ENCODE peak calls at places on chromosome 10, in eight cellular contexts. One of them, this sample, is unnamed.

GRCh38 chr10:43689955-43690771 is 41.5 kb upstream of the ZNF32 start:
- DNase-seq in cardiac fibroblast: peak; percentile 87
- DNase-seq in right atrium auricular region: peak; percentile 82
- DNase-seq in fibroblast of pulmonary artery: peak; percentile 85
- DNase-seq in mammary epithelial cell: peak; percentile 59
- DNase-seq in astrocyte of the spinal cord: peak; percentile 79
- DNase-seq in foreskin fibroblast: peak; percentile 74
- DNase-seq in stomach: peak; percentile 84
- DNase-seq in this sample: peak; percentile 69

GRCh38 chr10:45625879-45626278 is 46.7 kb downstream of the ZFAND4 start:
- DNase-seq in cardiac fibroblast: no peak
- DNase-seq in right atrium auricular region: no peak
- DNase-seq in fibroblast of pulmonary artery: no peak
- DNase-seq in mammary epithelial cell: no peak
- DNase-seq in astrocyte of the spinal cord: no peak
- DNase-seq in foreskin fibroblast: no peak
- DNase-seq in stomach: no peak
- DNase-seq in this sample: no peak

GRCh38 chr10:77869626-77870420 is 56.7 kb downstream of the DLG5 start:
- DNase-seq in cardiac fibroblast: peak; percentile 14
- DNase-seq in right atrium auricular region: no peak
- DNase-seq in fibroblast of pulmonary artery: no peak
- DNase-seq in mammary epithelial cell: peak; percentile 53
- DNase-seq in astrocyte of the spinal cord: peak; percentile 60
- DNase-seq in foreskin fibroblast: peak; percentile 30
- DNase-seq in stomach: no peak
- DNase-seq in this sample: no peak

GRCh38 chr10:70672165-70672992 is at the start of gene ADAMTS14:
- DNase-seq in cardiac fibroblast: peak; percentile 47
- DNase-seq in right atrium auricular region: no peak
- DNase-seq in fibroblast of pulmonary artery: no peak
- DNase-seq in mammary epithelial cell: no peak
- DNase-seq in astrocyte of the spinal cord: peak; percentile 71
- DNase-seq in foreskin fibroblast: no peak
- DNase-seq in stomach: no peak
- DNase-seq in this sample: no peak

GRCh38 chr10:90968448-90969086 is 47.7 kb upstream of the ANKRD1 start:
- DNase-seq in cardiac fibroblast: peak; percentile 79
- DNase-seq in right atrium auricular region: peak; percentile 16
- DNase-seq in fibroblast of pulmonary artery: peak; percentile 68
- DNase-seq in mammary epithelial cell: peak; percentile 68
- DNase-seq in astrocyte of the spinal cord: peak; percentile 86
- DNase-seq in foreskin fibroblast: peak; percentile 91
- DNase-seq in stomach: no peak
- DNase-seq in this sample: no peak

GRCh38 chr10:117186832-117187615 is 10.3 kb upstream of the KCNK18 start:
- DNase-seq in cardiac fibroblast: peak; percentile 40
- DNase-seq in right atrium auricular region: no peak
- DNase-seq in fibroblast of pulmonary artery: no peak
- DNase-seq in mammary epithelial cell: peak; percentile 87
- DNase-seq in astrocyte of the spinal cord: no peak
- DNase-seq in foreskin fibroblast: peak; percentile 51
- DNase-seq in stomach: no peak
- DNase-seq in this sample: no peak

GRCh38 chr10:33801705-33802104 is 467.2 kb upstream of the NRP1 start:
- DNase-seq in cardiac fibroblast: peak; percentile 63
- DNase-seq in right atrium auricular region: peak; percentile 4
- DNase-seq in fibroblast of pulmonary artery: peak; percentile 25
- DNase-seq in mammary epithelial cell: peak; percentile 58
- DNase-seq in astrocyte of the spinal cord: peak; percentile 29
- DNase-seq in foreskin fibroblast: peak; percentile 38
- DNase-seq in stomach: no peak
- DNase-seq in this sample: no peak

GRCh38 chr10:126013489-126014281 is 117.3 kb downstream of the FANK1 start:
- DNase-seq in cardiac fibroblast: peak; percentile 68
- DNase-seq in right atrium auricular region: no peak
- DNase-seq in fibroblast of pulmonary artery: peak; percentile 49
- DNase-seq in mammary epithelial cell: peak; percentile 81
- DNase-seq in astrocyte of the spinal cord: peak; percentile 91
- DNase-seq in foreskin fibroblast: peak; percentile 69
- DNase-seq in stomach: no peak
- DNase-seq in this sample: no peak

GRCh38 chr10:46537309-46537708 is 19.1 kb downstream of the GPRIN2 start:
- DNase-seq in cardiac fibroblast: no peak
- DNase-seq in right atrium auricular region: no peak
- DNase-seq in fibroblast of pulmonary artery: no peak
- DNase-seq in mammary epithelial cell: no peak
- DNase-seq in astrocyte of the spinal cord: no peak
- DNase-seq in foreskin fibroblast: no peak
- DNase-seq in stomach: peak; percentile 20
- DNase-seq in this sample: no peak

GRCh38 chr10:77889277-77889903 is 37.2 kb downstream of the DLG5 start:
- DNase-seq in cardiac fibroblast: no peak
- DNase-seq in right atrium auricular region: no peak
- DNase-seq in fibroblast of pulmonary artery: no peak
- DNase-seq in mammary epithelial cell: peak; percentile 72
- DNase-seq in astrocyte of the spinal cord: no peak
- DNase-seq in foreskin fibroblast: no peak
- DNase-seq in stomach: peak; percentile 89
- DNase-seq in this sample: no peak

GRCh38 chr10:30617070-30617469 is 12.5 kb downstream of the LYZL2 start:
- DNase-seq in cardiac fibroblast: no peak
- DNase-seq in right atrium auricular region: no peak
- DNase-seq in fibroblast of pulmonary artery: no peak
- DNase-seq in mammary epithelial cell: no peak
- DNase-seq in astrocyte of the spinal cord: no peak
- DNase-seq in foreskin fibroblast: no peak
- DNase-seq in stomach: no peak
- DNase-seq in this sample: no peak

GRCh38 chr10:79116801-79117723 is 48.3 kb downstream of the ZMIZ1 start:
- DNase-seq in cardiac fibroblast: peak; percentile 31
- DNase-seq in right atrium auricular region: no peak
- DNase-seq in fibroblast of pulmonary artery: peak; percentile 30
- DNase-seq in mammary epithelial cell: peak; percentile 33
- DNase-seq in astrocyte of the spinal cord: no peak
- DNase-seq in foreskin fibroblast: no peak
- DNase-seq in stomach: peak; percentile 50
- DNase-seq in this sample: no peak

GRCh38 chr10:83959330-83959729 is 180.0 kb upstream of the GHITM start:
- DNase-seq in cardiac fibroblast: no peak
- DNase-seq in right atrium auricular region: no peak
- DNase-seq in fibroblast of pulmonary artery: no peak
- DNase-seq in mammary epithelial cell: no peak
- DNase-seq in astrocyte of the spinal cord: no peak
- DNase-seq in foreskin fibroblast: no peak
- DNase-seq in stomach: no peak
- DNase-seq in this sample: no peak

GRCh38 chr10:83965473-83965872 is 173.8 kb upstream of the GHITM start:
- DNase-seq in cardiac fibroblast: no peak
- DNase-seq in right atrium auricular region: no peak
- DNase-seq in fibroblast of pulmonary artery: no peak
- DNase-seq in mammary epithelial cell: no peak
- DNase-seq in astrocyte of the spinal cord: no peak
- DNase-seq in foreskin fibroblast: no peak
- DNase-seq in stomach: no peak
- DNase-seq in this sample: no peak

GRCh38 chr10:83960125-83960524 is 179.2 kb upstream of the GHITM start:
- DNase-seq in cardiac fibroblast: no peak
- DNase-seq in right atrium auricular region: no peak
- DNase-seq in fibroblast of pulmonary artery: no peak
- DNase-seq in mammary epithelial cell: no peak
- DNase-seq in astrocyte of the spinal cord: no peak
- DNase-seq in foreskin fibroblast: no peak
- DNase-seq in stomach: no peak
- DNase-seq in this sample: no peak

GRCh38 chr10:83963446-83963845 is 175.9 kb upstream of the GHITM start:
- DNase-seq in cardiac fibroblast: no peak
- DNase-seq in right atrium auricular region: no peak
- DNase-seq in fibroblast of pulmonary artery: no peak
- DNase-seq in mammary epithelial cell: no peak
- DNase-seq in astrocyte of the spinal cord: no peak
- DNase-seq in foreskin fibroblast: no peak
- DNase-seq in stomach: no peak
- DNase-seq in this sample: no peak

DNA sequence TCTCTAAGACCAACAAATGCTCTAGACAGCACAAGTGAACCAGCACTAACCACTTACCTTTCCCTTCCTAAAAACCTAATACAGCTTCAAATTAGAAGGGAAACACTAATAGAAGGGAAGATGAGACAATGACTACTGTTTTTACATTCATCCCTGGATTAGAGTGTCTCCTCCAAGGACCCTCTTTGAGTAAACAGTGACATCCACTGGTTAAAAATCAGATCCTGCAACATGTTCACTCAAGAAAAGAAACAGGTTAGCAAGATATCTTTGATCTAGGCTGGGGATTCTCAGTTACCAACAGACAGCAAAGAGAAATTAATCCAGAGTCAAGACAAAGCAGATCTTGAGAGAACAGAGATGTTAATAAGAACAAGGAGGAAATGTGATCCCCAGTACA is 177.7 kb upstream of the GHITM start:
- DNase-seq in cardiac fibroblast: no peak
- DNase-seq in right atrium auricular region: no peak
- DNase-seq in fibroblast of pulmonary artery: no peak
- DNase-seq in mammary epithelial cell: no peak
- DNase-seq in astrocyte of the spinal cord: no peak
- DNase-seq in foreskin fibroblast: no peak
- DNase-seq in stomach: no peak
- DNase-seq in this sample: no peak
- TF ChIP-seq CTCF in cardiac fibroblast: no peak
- TF ChIP-seq CTCF in right atrium auricular region: no peak
- TF ChIP-seq CTCF in fibroblast of pulmonary artery: no peak
- TF ChIP-seq CTCF in mammary epithelial cell: no peak
- TF ChIP-seq CTCF in astrocyte of the spinal cord: no peak
- TF ChIP-seq CTCF in foreskin fibroblast: no peak
- TF ChIP-seq CTCF in stomach: no peak
- TF ChIP-seq CTCF in this sample: no peak

GRCh38 chr10:111277685-111278084 is 200.9 kb downstream of the ADRA2A start:
- DNase-seq in cardiac fibroblast: no peak
- DNase-seq in right atrium auricular region: no peak
- DNase-seq in fibroblast of pulmonary artery: no peak
- DNase-seq in mammary epithelial cell: no peak
- DNase-seq in astrocyte of the spinal cord: no peak
- DNase-seq in foreskin fibroblast: no peak
- DNase-seq in stomach: no peak
- DNase-seq in this sample: no peak

DNA sequence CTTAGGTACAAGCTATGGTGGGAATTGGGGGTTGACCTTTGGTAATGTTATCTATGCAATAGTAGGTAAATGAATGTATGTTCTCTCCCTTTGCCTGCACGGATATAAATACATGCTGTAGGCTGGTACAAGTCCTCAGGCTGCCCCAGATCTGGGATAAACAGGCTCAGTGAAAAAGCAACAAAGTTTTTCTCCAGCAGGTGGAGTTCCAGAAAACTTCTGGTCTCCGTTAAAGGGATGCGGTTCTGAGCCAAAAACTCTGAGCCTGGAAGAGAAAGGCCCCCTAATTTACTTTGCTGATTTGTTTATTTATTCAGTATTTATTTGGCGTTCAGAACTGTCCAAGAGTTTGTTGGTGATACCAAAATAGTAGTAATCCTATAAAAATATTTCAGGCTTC is 204.7 kb downstream of the ADRA2A start:
- DNase-seq in cardiac fibroblast: peak; percentile 25
- DNase-seq in right atrium auricular region: no peak
- DNase-seq in fibroblast of pulmonary artery: no peak
- DNase-seq in mammary epithelial cell: peak; percentile 1
- DNase-seq in astrocyte of the spinal cord: no peak
- DNase-seq in foreskin fibroblast: no peak
- DNase-seq in stomach: no peak
- DNase-seq in this sample: no peak
- TF ChIP-seq CTCF in cardiac fibroblast: no peak
- TF ChIP-seq CTCF in right atrium auricular region: peak; percentile 49
- TF ChIP-seq CTCF in fibroblast of pulmonary artery: no peak
- TF ChIP-seq CTCF in mammary epithelial cell: no peak
- TF ChIP-seq CTCF in astrocyte of the spinal cord: no peak
- TF ChIP-seq CTCF in foreskin fibroblast: peak; percentile 39
- TF ChIP-seq CTCF in stomach: no peak
- TF ChIP-seq CTCF in this sample: no peak

DNA sequence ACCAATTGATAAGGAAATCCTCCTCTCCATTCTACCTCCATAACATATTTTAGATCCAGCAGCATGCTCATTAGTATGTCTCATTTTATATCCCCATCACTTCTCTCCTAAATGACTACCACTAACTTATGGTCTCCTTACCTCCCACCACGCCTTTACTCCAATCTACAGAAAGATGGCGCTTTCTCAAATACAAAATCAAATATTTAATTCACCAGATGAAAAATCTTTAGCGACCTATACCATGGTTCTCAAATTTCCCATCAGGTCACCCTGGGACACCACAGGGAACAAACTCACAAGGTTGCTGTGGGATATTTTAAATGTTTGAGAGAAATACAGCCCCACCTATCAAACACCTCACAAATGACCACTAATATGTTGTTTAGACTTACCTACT is 27.0 kb upstream of the EBLN1 start:
- DNase-seq in cardiac fibroblast: no peak
- DNase-seq in right atrium auricular region: no peak
- DNase-seq in fibroblast of pulmonary artery: no peak
- DNase-seq in mammary epithelial cell: no peak
- DNase-seq in astrocyte of the spinal cord: no peak
- DNase-seq in foreskin fibroblast: no peak
- DNase-seq in stomach: no peak
- DNase-seq in this sample: no peak
- TF ChIP-seq CTCF in cardiac fibroblast: no peak
- TF ChIP-seq CTCF in right atrium auricular region: no peak
- TF ChIP-seq CTCF in fibroblast of pulmonary artery: no peak
- TF ChIP-seq CTCF in mammary epithelial cell: no peak
- TF ChIP-seq CTCF in astrocyte of the spinal cord: no peak
- TF ChIP-seq CTCF in foreskin fibroblast: no peak
- TF ChIP-seq CTCF in stomach: no peak
- TF ChIP-seq CTCF in this sample: no peak

GRCh38 chr10:35642023-35642792 is at the start of gene FZD8:
- DNase-seq in cardiac fibroblast: peak; percentile 94
- DNase-seq in right atrium auricular region: peak; percentile 93
- DNase-seq in fibroblast of pulmonary artery: peak; percentile 93
- DNase-seq in mammary epithelial cell: peak; percentile 95
- DNase-seq in astrocyte of the spinal cord: peak; percentile 96
- DNase-seq in foreskin fibroblast: peak; percentile 86
- DNase-seq in stomach: peak; percentile 94
- DNase-seq in this sample: peak; percentile 69
- TF ChIP-seq CTCF in cardiac fibroblast: no peak
- TF ChIP-seq CTCF in right atrium auricular region: peak; percentile 20
- TF ChIP-seq CTCF in fibroblast of pulmonary artery: peak; percentile 19
- TF ChIP-seq CTCF in mammary epithelial cell: no peak
- TF ChIP-seq CTCF in astrocyte of the spinal cord: peak; percentile 1
- TF ChIP-seq CTCF in foreskin fibroblast: no peak
- TF ChIP-seq CTCF in stomach: no peak
- TF ChIP-seq CTCF in this sample: no peak